ENCODE peak calls at places on chromosomes 4 and X, in ten cellular contexts. G is brain microvascular endothelial cell, R is tibial nerve, Y is body of pancreas, I is A549, M is PC-3, K is heart right ventricle, P is ascending aorta, U is stomach, Q is right cardiac atrium. E is an unnamed sample.
A peak's percentile ranks its signal among the peaks of the same experiment; 100 is the strongest.

GRCh38 chr4:8513931-8514330 is 66.3 kb upstream of the GPR78 start:
- DNase-seq in Q (no peak), P (no peak), U (no peak), K (no peak), M (no peak), G (no peak), Y (no peak), I (no peak), R (no peak), E (no peak)

GRCh38 chrX:24561121-24561520 is 86.0 kb downstream of the PCYT1B start:
- DNase-seq in I (peak; percentile 37), M (peak; percentile 52), Y (no peak), G (no peak), K (no peak), P (no peak), Q (no peak), R (no peak), U (no peak), E (no peak)

GRCh38 chr4:42152507-42153504 is at the start of gene BEND4:
- DNase-seq in I (peak; percentile 6), M (no peak), U (no peak), Q (peak; percentile 14), G (no peak), K (no peak), P (no peak), Y (no peak), R (no peak), E (no peak)

GRCh38 chr4:76896731-76897521 is 1.0 kb downstream of the SOWAHB start:
- DNase-seq in U (peak; percentile 70), Q (peak; percentile 14), R (no peak), M (peak; percentile 22), P (peak; percentile 65), K (no peak), I (peak; percentile 13), Y (peak; percentile 75), G (no peak), E (no peak)

GRCh38 chr4:173168396-173169177 is at the start of gene GALNT7:
- DNase-seq in M (peak; percentile 71), R (peak; percentile 17), Y (peak; percentile 84), P (peak; percentile 80), G (no peak), Q (peak; percentile 67), K (peak; percentile 68), I (peak; percentile 81), U (peak; percentile 81), E (peak; percentile 72)

GRCh38 chr4:78168029-78168428 is 110.9 kb downstream of the FRAS1 start:
- DNase-seq in G (no peak), K (no peak), Q (no peak), U (no peak), Y (no peak), M (no peak), R (no peak), I (no peak), P (no peak), E (no peak)

GRCh38 chr4:8267077-8267476 is 2.5 kb upstream of the HTRA3 start:
- DNase-seq in Y (peak; percentile 87), M (peak; percentile 68), P (peak; percentile 78), U (peak; percentile 85), K (peak; percentile 78), G (no peak), I (peak; percentile 69), Q (peak; percentile 87), R (peak; percentile 67), E (no peak)

GRCh38 chr4:15232725-15233597 is 194.9 kb upstream of the C1QTNF7 start:
- DNase-seq in M (peak; percentile 2), I (no peak), G (peak; percentile 91), Q (no peak), Y (no peak), U (no peak), P (no peak), K (no peak), R (no peak), E (no peak)

GRCh38 chrX:24306430-24306829 is 7.4 kb downstream of the SUPT20HL2 start:
- DNase-seq in M (no peak), K (no peak), G (no peak), P (no peak), U (no peak), I (no peak), Q (no peak), Y (no peak), R (no peak), E (no peak)

GRCh38 chrX:3548743-3549441 is 164.6 kb downstream of the PRKX start:
- DNase-seq in P (no peak), U (no peak), G (peak; percentile 42), Y (peak; percentile 15), M (peak; percentile 48), I (peak; percentile 58), R (peak; percentile 7), K (peak; percentile 12), Q (no peak), E (no peak)

GRCh38 chr4:173436149-173436579 is 37.2 kb upstream of the SCRG1 start:
- DNase-seq in R (no peak), M (no peak), Y (no peak), I (no peak), P (peak; percentile 66), G (peak; percentile 48), Q (no peak), K (no peak), U (no peak), E (no peak)

GRCh38 chrX:2693526-2694002 is 2.5 kb downstream of the CD99 start:
- DNase-seq in U (no peak), G (no peak), R (no peak), K (no peak), I (no peak), Y (no peak), M (no peak), Q (no peak), P (no peak), E (peak; percentile 24)

GRCh38 chrX:38837389-38837788 is 36.1 kb downstream of the MID1IP1 start:
- DNase-seq in G (no peak), Y (no peak), I (no peak), U (no peak), P (no peak), K (no peak), M (peak; percentile 23), R (no peak), Q (no peak), E (no peak)

GRCh38 chrX:45840411-45840950 is 639.8 kb upstream of the DIPK2B start:
- DNase-seq in I (no peak), K (no peak), Y (no peak), M (peak; percentile 55), Q (no peak), U (no peak), G (no peak), P (no peak), R (no peak), E (no peak)
- H3K27ac ChIP-seq in I (no peak overlapping the region), K (no peak overlapping the region), Y (no peak overlapping the region), M (peak overlapping the region; percentile 81), Q (no peak overlapping the region), U (no peak overlapping the region), G (no peak overlapping the region), P (no peak overlapping the region), R (no peak overlapping the region), E (no peak overlapping the region)

DNA sequence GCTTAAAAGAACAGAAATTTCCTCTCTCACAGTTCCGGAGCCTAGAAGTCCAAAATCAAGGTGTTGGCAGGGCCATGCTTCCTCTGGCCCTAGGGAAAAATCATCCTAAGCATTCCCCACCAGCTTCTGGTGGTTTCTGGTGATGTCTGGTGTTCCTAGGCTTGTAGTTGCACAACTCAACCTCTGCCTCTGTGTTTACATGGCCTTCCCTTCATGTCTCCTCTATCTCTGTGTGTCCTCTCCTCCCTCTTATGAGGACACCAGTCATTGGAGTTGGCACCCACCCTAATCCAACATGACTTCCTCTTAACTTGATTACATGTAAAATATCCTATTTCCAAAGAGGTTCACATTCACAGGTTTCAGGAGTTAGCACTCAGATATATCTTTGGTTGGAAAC is 15.4 kb downstream of the LRP2BP start:
- DNase-seq in K (no peak), Y (no peak), I (no peak), U (no peak), R (no peak), M (no peak), P (no peak), G (no peak), Q (no peak), E (no peak)
- H3K27ac ChIP-seq in K (no peak overlapping the region), Y (no peak overlapping the region), I (no peak overlapping the region), U (no peak overlapping the region), R (no peak overlapping the region), M (no peak overlapping the region), P (no peak overlapping the region), G (no peak overlapping the region), Q (no peak overlapping the region), E (peak overlapping the region; percentile 35)

GRCh38 chrX:123988423-123989116 is 27.1 kb downstream of the STAG2 start:
- DNase-seq in Y (no peak), R (no peak), Q (no peak), U (no peak), M (peak; percentile 18), K (no peak), G (no peak), P (no peak), I (no peak), E (no peak)

GRCh38 chrX:123986377-123986776 is 24.9 kb downstream of the STAG2 start:
- DNase-seq in Y (no peak), I (no peak), Q (no peak), G (no peak), R (no peak), P (no peak), M (no peak), U (no peak), K (no peak), E (no peak)

GRCh38 chrX:123989235-123989634 is 27.7 kb downstream of the STAG2 start:
- DNase-seq in M (no peak), U (no peak), G (no peak), I (no peak), R (no peak), Q (no peak), K (no peak), P (no peak), Y (no peak), E (no peak)

DNA sequence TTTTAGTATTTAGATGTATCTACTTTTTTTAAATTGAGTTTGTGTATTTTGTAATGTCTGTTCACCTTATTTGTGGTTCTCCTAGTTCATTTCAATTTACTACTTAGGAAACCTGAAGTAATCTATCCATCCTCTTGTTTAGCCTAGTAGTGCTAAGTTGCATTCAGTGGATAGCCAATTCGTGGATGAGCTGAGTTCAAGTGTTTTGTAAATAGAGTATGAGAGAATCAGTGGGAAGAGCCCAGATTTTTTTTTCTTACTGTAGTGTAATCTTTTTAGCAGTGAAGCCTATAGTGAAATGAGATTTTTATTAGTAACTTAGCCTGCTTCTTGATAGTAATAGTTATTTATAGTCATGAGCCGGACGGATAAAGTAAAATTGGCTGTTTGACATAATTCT is 21.7 kb downstream of the STAG2 start:
- DNase-seq in P (no peak), M (no peak), Y (no peak), R (no peak), K (no peak), U (no peak), I (no peak), Q (no peak), G (no peak), E (no peak)
- H3K27ac ChIP-seq in P (no peak overlapping the region), M (no peak overlapping the region), Y (no peak overlapping the region), R (no peak overlapping the region), K (no peak overlapping the region), U (no peak overlapping the region), I (no peak overlapping the region), Q (no peak overlapping the region), G (no peak overlapping the region), E (no peak overlapping the region)

DNA sequence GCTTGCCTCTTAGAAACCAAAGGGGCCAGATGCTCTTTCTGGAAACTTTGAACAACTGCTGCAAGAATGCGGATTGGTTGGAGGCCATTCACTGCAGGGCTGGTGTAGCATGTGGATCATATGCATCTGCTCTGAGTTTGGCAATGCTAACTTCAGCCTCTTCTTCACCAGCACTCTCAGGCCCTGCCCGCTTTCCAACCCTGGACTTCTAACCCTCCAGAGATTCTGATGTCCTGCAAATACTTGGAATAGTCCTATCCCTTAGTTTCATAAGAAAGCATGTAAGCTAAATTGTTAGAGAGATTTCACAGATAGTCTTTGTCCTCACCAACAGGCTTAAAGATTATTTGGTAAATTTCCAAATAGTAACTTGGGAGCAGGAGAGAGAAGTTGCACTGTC is 210.2 kb downstream of the PTTG2 start:
- DNase-seq in Q (no peak), Y (no peak), R (no peak), I (no peak), G (no peak), U (no peak), M (no peak), K (no peak), P (no peak), E (no peak)
- H3K27ac ChIP-seq in Q (no peak overlapping the region), Y (no peak overlapping the region), R (no peak overlapping the region), I (peak overlapping the region; percentile 43), G (no peak overlapping the region), U (no peak overlapping the region), M (no peak overlapping the region), K (no peak overlapping the region), P (no peak overlapping the region), E (no peak overlapping the region)